ENCODE peak calls at places on chromosomes 2 and 18, in four cellular contexts. One of them, this sample, is unnamed.

GRCh38 chr2:199692489-199692888 is 158.5 kb downstream of the FTCDNL1 start:
- DNase-seq in K562: no peak
- DNase-seq in HCT116: no peak
- DNase-seq in HepG2: peak; percentile 30
- DNase-seq in this sample: no peak

GRCh38 chr2:178871536-178871935 is 64.3 kb upstream of the TTN start:
- DNase-seq in HCT116: no peak
- DNase-seq in HepG2: no peak
- DNase-seq in K562: no peak
- DNase-seq in this sample: no peak

GRCh38 chr2:83531211-83531610 is 927.9 kb downstream of the SUCLG1 start:
- DNase-seq in HepG2: no peak
- DNase-seq in K562: no peak
- DNase-seq in HCT116: no peak
- DNase-seq in this sample: no peak

GRCh38 chr2:172311921-172312345 is 115.5 kb upstream of the ITGA6 start:
- DNase-seq in HCT116: no peak
- DNase-seq in K562: no peak
- DNase-seq in HepG2: no peak
- DNase-seq in this sample: no peak

GRCh38 chr2:234953116-234954031 is 1.6 kb downstream of the SH3BP4 start:
- DNase-seq in HCT116: no peak
- DNase-seq in K562: no peak
- DNase-seq in HepG2: no peak
- DNase-seq in this sample: no peak

GRCh38 chr2:205758498-205758897 is 76.2 kb downstream of the NRP2 start:
- DNase-seq in HepG2: no peak
- DNase-seq in HCT116: no peak
- DNase-seq in K562: no peak
- DNase-seq in this sample: no peak

GRCh38 chr2:66830881-66831280 is 396.0 kb downstream of the MEIS1 start:
- DNase-seq in HCT116: no peak
- DNase-seq in HepG2: no peak
- DNase-seq in K562: no peak
- DNase-seq in this sample: no peak

GRCh38 chr2:105449083-105449482 is 50.2 kb upstream of the FHL2 start:
- DNase-seq in HCT116: no peak
- DNase-seq in K562: no peak
- DNase-seq in HepG2: no peak
- DNase-seq in this sample: no peak

GRCh38 chr18:72410399-72410798 is 133.7 kb downstream of the CBLN2 start:
- DNase-seq in K562: no peak
- DNase-seq in HCT116: no peak
- DNase-seq in HepG2: no peak
- DNase-seq in this sample: no peak

GRCh38 chr2:208037564-208038487 is 12.5 kb upstream of the PLEKHM3 start:
- DNase-seq in K562: no peak
- DNase-seq in HepG2: no peak
- DNase-seq in HCT116: no peak
- DNase-seq in this sample: no peak

GRCh38 chr2:96207778-96208143 is 866 bp downstream of the STARD7 start:
- DNase-seq in HepG2: no peak
- DNase-seq in HCT116: no peak
- DNase-seq in K562: no peak
- DNase-seq in this sample: no peak

GRCh38 chr2:138228101-138228500 is 263.8 kb downstream of the HNMT start:
- DNase-seq in HepG2: peak; percentile 21
- DNase-seq in K562: no peak
- DNase-seq in HCT116: no peak
- DNase-seq in this sample: no peak

GRCh38 chr2:53646788-53647187 is 120.8 kb upstream of the CHAC2 start:
- DNase-seq in HepG2: no peak
- DNase-seq in HCT116: no peak
- DNase-seq in K562: no peak
- DNase-seq in this sample: no peak

GRCh38 chr2:219408101-219409030 is 9.8 kb upstream of the DES start:
- DNase-seq in HepG2: no peak
- DNase-seq in K562: no peak
- DNase-seq in HCT116: no peak
- DNase-seq in this sample: no peak

GRCh38 chr2:199018826-199019225 is 438.9 kb downstream of the SATB2 start:
- DNase-seq in K562: no peak
- DNase-seq in HepG2: no peak
- DNase-seq in HCT116: no peak
- DNase-seq in this sample: no peak

GRCh38 chr2:37802106-37802791 is 122.8 kb upstream of the RMDN2 start:
- DNase-seq in HCT116: no peak
- DNase-seq in HepG2: no peak
- DNase-seq in K562: no peak
- DNase-seq in this sample: no peak

GRCh38 chr2:110732422-110733413 is at the start of gene ACOXL:
- DNase-seq in HCT116: peak; percentile 40
- DNase-seq in HepG2: no peak
- DNase-seq in K562: peak; percentile 56
- DNase-seq in this sample: no peak

GRCh38 chr2:80058562-80058961 is 246.0 kb downstream of the LRRTM1 start:
- DNase-seq in HepG2: no peak
- DNase-seq in HCT116: no peak
- DNase-seq in K562: no peak
- DNase-seq in this sample: no peak

GRCh38 chr2:175275499-175275898 is 94.0 kb upstream of the ATP5MC3 start:
- DNase-seq in HepG2: no peak
- DNase-seq in HCT116: no peak
- DNase-seq in K562: no peak
- DNase-seq in this sample: no peak

GRCh38 chr2:88545118-88545517 is 82.1 kb downstream of the EIF2AK3 start:
- DNase-seq in HCT116: peak; percentile 81
- DNase-seq in K562: peak; percentile 81
- DNase-seq in HepG2: peak; percentile 40
- DNase-seq in this sample: no peak

GRCh38 chr18:46859855-46860254 is 57.5 kb downstream of the PIAS2 start:
- DNase-seq in HCT116: no peak
- DNase-seq in K562: no peak
- DNase-seq in HepG2: no peak
- DNase-seq in this sample: no peak

GRCh38 chr2:170324640-170325046 is 146.7 kb downstream of the MYO3B start:
- DNase-seq in K562: peak; percentile 42
- DNase-seq in HepG2: peak; percentile 51
- DNase-seq in HCT116: peak; percentile 42
- DNase-seq in this sample: peak; percentile 27

GRCh38 chr18:3498705-3499451 is 48.9 kb downstream of the TGIF1 start:
- DNase-seq in K562: no peak
- DNase-seq in HepG2: no peak
- DNase-seq in HCT116: no peak
- DNase-seq in this sample: no peak

GRCh38 chr2:74741651-74742050 is 87.6 kb downstream of the SEMA4F start:
- DNase-seq in HepG2: no peak
- DNase-seq in HCT116: no peak
- DNase-seq in K562: no peak
- DNase-seq in this sample: no peak

GRCh38 chr18:79426376-79427300 is 30.9 kb downstream of the NFATC1 start:
- DNase-seq in HepG2: no peak
- DNase-seq in K562: no peak
- DNase-seq in HCT116: no peak
- DNase-seq in this sample: no peak

GRCh38 chr2:196555161-196555560 is 84.4 kb upstream of the CCDC150 start:
- DNase-seq in HepG2: no peak
- DNase-seq in HCT116: no peak
- DNase-seq in K562: no peak
- DNase-seq in this sample: no peak

GRCh38 chr18:75530118-75530517 is 102.6 kb upstream of the SMIM21 start:
- DNase-seq in K562: no peak
- DNase-seq in HepG2: no peak
- DNase-seq in HCT116: no peak
- DNase-seq in this sample: no peak

GRCh38 chr18:75529394-75529793 is 101.9 kb upstream of the SMIM21 start:
- DNase-seq in K562: no peak
- DNase-seq in HepG2: no peak
- DNase-seq in HCT116: no peak
- DNase-seq in this sample: no peak

GRCh38 chr18:75531851-75532241 is 104.3 kb upstream of the SMIM21 start:
- DNase-seq in HCT116: no peak
- DNase-seq in HepG2: no peak
- DNase-seq in K562: no peak
- DNase-seq in this sample: no peak

GRCh38 chr18:75530548-75531211 is 103.2 kb upstream of the SMIM21 start:
- DNase-seq in HCT116: no peak
- DNase-seq in K562: no peak
- DNase-seq in HepG2: no peak
- DNase-seq in this sample: no peak

GRCh38 chr18:75531212-75531850 is 103.8 kb upstream of the SMIM21 start:
- DNase-seq in K562: no peak
- DNase-seq in HCT116: no peak
- DNase-seq in HepG2: no peak
- DNase-seq in this sample: no peak
- TF ChIP-seq TCF7L2 in K562: no peak
- TF ChIP-seq TCF7L2 in HCT116: no peak
- TF ChIP-seq TCF7L2 in HepG2: no peak
- TF ChIP-seq TCF7L2 in this sample: no peak

GRCh38 chr2:222480497-222480896 is 56.2 kb downstream of the SGPP2 start:
- DNase-seq in HCT116: no peak
- DNase-seq in HepG2: no peak
- DNase-seq in K562: no peak
- DNase-seq in this sample: no peak
- H3K4me3 ChIP-seq in HCT116: no peak overlapping the region
- H3K4me3 ChIP-seq in HepG2: no peak overlapping the region
- H3K4me3 ChIP-seq in K562: no peak overlapping the region
- H3K4me3 ChIP-seq in this sample: no peak overlapping the region

GRCh38 chr18:23977709-23978483 is 36.7 kb upstream of the TTC39C start:
- DNase-seq in HCT116: no peak
- DNase-seq in K562: no peak
- DNase-seq in HepG2: no peak
- DNase-seq in this sample: no peak
- TF ChIP-seq TCF7L2 in HCT116: no peak
- TF ChIP-seq TCF7L2 in K562: no peak
- TF ChIP-seq TCF7L2 in HepG2: no peak
- TF ChIP-seq TCF7L2 in this sample: no peak

GRCh38 chr2:157260403-157261198 is 3.1 kb downstream of the GALNT5 start:
- DNase-seq in HepG2: no peak
- DNase-seq in K562: no peak
- DNase-seq in HCT116: no peak
- DNase-seq in this sample: no peak
- H3K4me3 ChIP-seq in HepG2: no peak overlapping the region
- H3K4me3 ChIP-seq in K562: peak overlapping the region; percentile 53
- H3K4me3 ChIP-seq in HCT116: no peak overlapping the region
- H3K4me3 ChIP-seq in this sample: no peak overlapping the region